ENCODE peak calls at places on chromosomes 5 and 9, in five cellular contexts. F is HepG2, M is GM12878, J is NT2/D1, N is H1. O is an unnamed sample.

GRCh38 chr9:89497181-89497963 is 541 bp downstream of the SEMA4D start:
- DNase-seq in M (no peak), J (no peak), N (no peak), F (no peak), O (peak; percentile 21)

GRCh38 chr9:120393386-120394057 is 186.4 kb downstream of the CDK5RAP2 start:
- DNase-seq in J (no peak), N (no peak), F (no peak), M (no peak), O (no peak)

GRCh38 chr5:132024789-132025402 is 13.4 kb upstream of the ACSL6 start:
- DNase-seq in N (no peak), F (no peak), M (no peak), J (no peak), O (no peak)

GRCh38 chr9:32881948-32882347 is 98.6 kb downstream of the TMEM215 start:
- DNase-seq in J (no peak), M (no peak), N (no peak), F (no peak), O (no peak)

GRCh38 chr9:135674977-135675376 is 11.9 kb downstream of the LCN9 start:
- DNase-seq in F (no peak), M (no peak), J (no peak), N (no peak), O (no peak)

GRCh38 chr9:115213777-115214428 is 95.9 kb upstream of the TNC start:
- DNase-seq in F (no peak), N (no peak), J (no peak), M (no peak), O (no peak)

GRCh38 chr5:59126665-59127354 is 543.9 kb downstream of the RAB3C start:
- DNase-seq in M (no peak), F (no peak), J (no peak), N (no peak), O (no peak)

GRCh38 chr5:174337276-174338203 is 292.0 kb downstream of the NSG2 start:
- DNase-seq in F (peak; percentile 13), N (no peak), J (no peak), M (no peak), O (peak; percentile 46)

GRCh38 chr5:13771011-13771571 is 173.4 kb downstream of the DNAH5 start:
- DNase-seq in M (no peak), F (no peak), J (no peak), N (no peak), O (no peak)

GRCh38 chr5:87361031-87361443 is 51.7 kb downstream of the CCNH start:
- DNase-seq in F (no peak), N (no peak), J (no peak), M (no peak), O (no peak)

GRCh38 chr5:14687023-14687665 is 22.6 kb downstream of the OTULIN start:
- DNase-seq in F (no peak), N (no peak), M (no peak), J (no peak), O (no peak)

GRCh38 chr9:97561501-97561900 is 60.0 kb downstream of the TMOD1 start:
- DNase-seq in J (no peak), N (no peak), F (no peak), M (no peak), O (no peak)

GRCh38 chr5:141127305-141127704 is 5.7 kb downstream of the PCDHB4 start:
- DNase-seq in F (no peak), M (no peak), J (peak; percentile 11), N (no peak), O (no peak)

GRCh38 chr5:149157330-149157729 is 16.0 kb downstream of the ABLIM3 start:
- DNase-seq in J (no peak), F (no peak), M (no peak), N (no peak), O (no peak)

GRCh38 chr5:38473008-38473407 is 83.4 kb downstream of the LIFR start:
- DNase-seq in J (no peak), F (no peak), N (no peak), M (no peak), O (no peak)

GRCh38 chr9:76773051-76773450 is 8.8 kb downstream of the PCA3 start:
- DNase-seq in J (no peak), M (no peak), N (no peak), F (no peak), O (no peak)

GRCh38 chr5:135230326-135230925 is 168.6 kb downstream of the MACROH2A1 start:
- DNase-seq in F (peak; percentile 29), J (no peak), M (no peak), N (no peak), O (no peak)

GRCh38 chr9:35518981-35519679 is 29.2 kb downstream of the RUSC2 start:
- DNase-seq in M (no peak), F (no peak), N (no peak), J (no peak), O (no peak)
- TF ChIP-seq SUZ12 in M (no peak), F (no peak), N (no peak), J (no peak), O (no peak)

DNA sequence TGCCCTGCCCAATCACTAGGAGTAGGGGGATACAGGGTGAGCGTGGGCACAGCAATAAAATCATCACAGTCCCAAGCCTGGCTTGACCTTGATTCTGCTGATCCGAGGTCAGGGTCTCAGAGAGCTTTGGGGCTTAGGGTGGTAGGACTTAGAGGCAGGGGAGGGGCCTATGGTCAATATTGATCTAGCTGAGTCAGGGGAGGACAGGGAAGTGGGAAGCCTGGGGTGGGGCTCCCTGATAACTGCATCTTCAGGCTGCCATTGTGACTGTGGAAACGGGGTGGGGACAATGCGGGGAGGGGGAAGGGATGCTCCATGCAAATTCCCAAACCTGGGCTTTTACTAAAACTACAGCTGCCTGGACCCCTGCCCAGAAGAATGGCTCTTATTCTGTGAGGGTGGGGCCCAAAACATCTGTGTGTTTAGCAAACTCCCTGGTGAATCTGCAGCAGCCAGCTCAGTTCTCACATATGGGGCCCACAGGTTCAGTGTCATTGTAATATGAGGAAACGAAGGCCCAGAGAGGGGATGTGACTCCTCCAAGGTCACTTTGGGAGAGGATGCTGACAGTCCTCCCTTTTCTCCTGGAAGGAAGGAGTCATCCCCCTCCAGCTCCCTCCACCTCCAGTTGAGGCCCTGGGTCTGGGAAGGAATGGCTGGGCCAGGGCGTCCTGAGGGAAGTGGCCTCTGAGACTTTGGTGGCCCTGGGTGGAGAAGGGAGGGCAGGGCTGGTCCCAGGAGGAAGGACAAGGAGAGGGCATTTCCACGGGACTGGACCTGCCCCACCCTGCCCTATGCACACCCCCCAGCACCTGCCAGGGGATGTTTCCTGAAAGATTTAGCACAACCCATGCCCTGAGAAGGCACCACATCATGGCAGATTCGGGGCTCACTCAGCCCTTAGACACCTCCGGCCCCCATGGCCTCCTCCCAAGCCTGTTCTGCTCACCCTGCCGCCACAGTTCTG is 26.4 kb downstream of the SLC6A7 start:
- DNase-seq in J (no peak), M (no peak), F (peak; percentile 42), N (no peak), O (no peak)
- TF ChIP-seq SUZ12 in J (no peak), M (no peak), F (no peak), N (no peak), O (no peak)

GRCh38 chr5:139457241-139457640 is 5.3 kb downstream of the ECSCR start:
- DNase-seq in N (no peak), F (no peak), M (no peak), J (no peak), O (no peak)

GRCh38 chr5:139457653-139458306 is 4.8 kb downstream of the ECSCR start:
- DNase-seq in N (no peak), F (no peak), J (no peak), M (no peak), O (no peak)

GRCh38 chr5:139460457-139460856 is 2.1 kb downstream of the ECSCR start:
- DNase-seq in J (no peak), M (no peak), F (no peak), N (no peak), O (no peak)

GRCh38 chr5:139459451-139459934 is 3.0 kb downstream of the ECSCR start:
- DNase-seq in F (peak; percentile 52), N (no peak), M (peak; percentile 64), J (no peak), O (no peak)

GRCh38 chr5:139458580-139459407 is 3.7 kb downstream of the ECSCR start:
- DNase-seq in F (no peak), J (no peak), N (no peak), M (peak; percentile 60), O (no peak)
- TF ChIP-seq SUZ12 in F (no peak), J (no peak), N (no peak), M (no peak), O (no peak)

DNA sequence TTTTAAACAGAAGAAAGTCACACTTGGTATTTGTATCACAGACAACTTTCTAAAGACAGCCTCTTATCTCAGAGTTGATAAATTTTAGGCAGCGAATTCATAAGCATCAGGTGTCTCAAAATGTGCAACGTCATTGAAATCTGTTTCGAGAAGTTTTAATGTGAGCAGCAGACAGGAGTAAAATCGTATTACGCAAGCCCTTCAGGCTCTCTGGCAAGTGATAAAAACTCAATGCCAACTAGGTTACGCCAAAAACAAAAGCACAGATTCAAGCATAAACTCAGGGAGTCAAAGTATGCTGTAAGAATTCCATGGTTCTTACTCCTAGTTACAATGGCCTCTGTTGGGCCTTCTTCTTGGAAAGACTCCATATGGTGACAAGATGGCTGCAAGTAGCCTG is 244.7 kb downstream of the SEMA5A start:
- DNase-seq in N (no peak), J (no peak), F (no peak), M (no peak), O (no peak)
- TF ChIP-seq SUZ12 in N (no peak), J (no peak), F (no peak), M (no peak), O (no peak)

DNA sequence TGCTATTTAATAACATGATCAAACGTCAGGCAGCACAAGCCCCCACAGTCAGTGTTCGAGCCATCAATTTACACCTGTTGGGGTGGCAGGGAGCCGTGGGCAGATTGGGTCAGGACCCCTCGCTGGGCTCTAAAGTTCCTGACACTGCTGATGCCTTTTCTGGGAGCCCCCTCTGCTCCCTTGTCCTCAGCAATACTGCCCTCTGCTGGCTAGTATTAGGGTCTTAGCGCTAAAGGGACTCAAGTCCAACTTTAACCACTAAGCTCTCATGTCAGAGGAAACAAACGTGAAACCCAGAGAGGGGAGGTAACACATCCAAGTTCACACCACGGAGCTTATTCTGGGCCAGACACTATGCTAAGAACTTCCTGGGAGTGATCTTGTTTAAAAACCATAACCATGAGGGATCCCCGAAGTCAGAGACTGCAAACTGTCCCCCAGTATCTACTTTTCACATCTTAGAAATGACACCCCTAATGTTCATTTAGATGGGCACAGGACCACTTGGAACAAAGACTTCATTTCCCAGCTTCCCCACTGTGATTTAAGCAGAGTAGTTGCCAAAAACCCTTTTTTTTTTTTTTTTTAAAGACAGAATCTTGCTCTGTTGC is 20.4 kb downstream of the ANKS6 start:
- DNase-seq in N (peak; percentile 67), F (peak; percentile 67), M (no peak), J (peak; percentile 64), O (peak; percentile 76)
- TF ChIP-seq SUZ12 in N (no peak), F (no peak), M (no peak), J (no peak), O (no peak)